ENCODE peak calls at places on chromosomes 16 and 17, in nine cellular contexts. X is Karpas-422, M is MM.1S, I is PC-9, F is hepatocyte, N is GM23248, Z is PC-3, D is SK-N-SH, G is OCI-LY7. T is an unnamed sample.

GRCh38 chr17:50638851-50639767 is 4.4 kb downstream of the ABCC3 start:
- DNase-seq in G (no peak), M (no peak), N (peak; percentile 98), X (no peak), D (peak; percentile 81), F (peak; percentile 85), Z (peak; percentile 100), I (peak; percentile 97), T (no peak)

GRCh38 chr16:65044861-65045260 is 77.0 kb downstream of the CDH11 start:
- DNase-seq in I (no peak), G (no peak), D (no peak), Z (no peak), X (no peak), N (peak; percentile 68), M (no peak), F (no peak), T (no peak)

GRCh38 chr17:62967111-62967449 is 1.0 kb downstream of the TANC2 start:
- DNase-seq in Z (no peak), F (no peak), N (no peak), X (no peak), D (no peak), I (no peak), G (no peak), M (no peak), T (no peak)

GRCh38 chr17:76466775-76467130 is 650 bp upstream of the AANAT start:
- DNase-seq in X (no peak), F (no peak), Z (no peak), N (no peak), I (no peak), M (no peak), D (no peak), G (no peak), T (no peak)

GRCh38 chr17:30858556-30859250 is 26.9 kb downstream of the ATAD5 start:
- DNase-seq in Z (no peak), F (no peak), G (no peak), X (no peak), N (peak; percentile 20), M (no peak), I (peak; percentile 5), D (no peak), T (no peak)

GRCh38 chr16:79997257-79997656 is 396.7 kb upstream of the MAF start:
- DNase-seq in X (peak; percentile 77), M (no peak), F (no peak), N (peak; percentile 52), G (peak; percentile 10), D (peak; percentile 14), Z (no peak), I (no peak), T (peak; percentile 60)

GRCh38 chr17:53420035-53420641 is 402.6 kb upstream of the KIF2B start:
- DNase-seq in D (no peak), N (no peak), X (no peak), Z (peak; percentile 38), G (no peak), M (no peak), I (no peak), F (no peak), T (no peak)

GRCh38 chr17:78271419-78272160 is 40.2 kb downstream of the TMEM235 start:
- DNase-seq in X (no peak), I (no peak), N (no peak), G (no peak), M (no peak), Z (no peak), F (peak; percentile 14), D (no peak), T (no peak)

GRCh38 chr17:32503251-32504165 is 16.7 kb downstream of the CDK5R1 start:
- DNase-seq in I (peak; percentile 60), M (peak; percentile 76), X (no peak), D (no peak), G (peak; percentile 91), Z (peak; percentile 16), F (no peak), N (peak; percentile 51), T (no peak)

GRCh38 chr17:35313875-35314409 is 59.5 kb downstream of the SLFN11 start:
- DNase-seq in I (no peak), N (peak; percentile 0), Z (no peak), X (no peak), F (no peak), M (no peak), G (no peak), D (peak; percentile 2), T (peak; percentile 37)

GRCh38 chr16:337437-337836 is 15.1 kb downstream of the AXIN1 start:
- DNase-seq in N (no peak), F (no peak), G (no peak), M (no peak), I (no peak), Z (no peak), D (no peak), X (no peak), T (no peak)

GRCh38 chr16:337975-338575 is 14.4 kb downstream of the AXIN1 start:
- DNase-seq in D (no peak), N (no peak), G (no peak), I (no peak), M (no peak), F (no peak), X (no peak), Z (no peak), T (no peak)

GRCh38 chr16:342455-343213 is 9.9 kb downstream of the AXIN1 start:
- DNase-seq in F (no peak), G (no peak), X (no peak), I (no peak), D (no peak), M (no peak), Z (no peak), N (no peak), T (no peak)

GRCh38 chr16:339680-340079 is 12.8 kb downstream of the AXIN1 start:
- DNase-seq in G (no peak), N (no peak), I (no peak), F (no peak), M (no peak), X (no peak), D (no peak), Z (no peak), T (no peak)

GRCh38 chr16:340370-341091 is 12.0 kb downstream of the AXIN1 start:
- DNase-seq in G (no peak), M (no peak), Z (no peak), D (no peak), F (no peak), N (no peak), X (peak; percentile 37), I (no peak), T (no peak)
- H3K4me2 ChIP-seq in G (no peak overlapping the region), M (no peak overlapping the region), Z (no peak overlapping the region), D (no peak overlapping the region), F (no peak overlapping the region), N (no peak overlapping the region), X (no peak overlapping the region), I (no peak overlapping the region), T (no peak overlapping the region)

GRCh38 chr16:64011650-64012049 is 1110.2 kb downstream of the CDH11 start:
- DNase-seq in X (no peak), F (no peak), M (no peak), D (no peak), G (no peak), I (no peak), Z (no peak), N (no peak), T (no peak)

GRCh38 chr16:64012166-64012565 is 1109.7 kb downstream of the CDH11 start:
- DNase-seq in F (no peak), G (no peak), N (peak; percentile 66), M (no peak), Z (no peak), D (no peak), I (no peak), X (no peak), T (no peak)

DNA sequence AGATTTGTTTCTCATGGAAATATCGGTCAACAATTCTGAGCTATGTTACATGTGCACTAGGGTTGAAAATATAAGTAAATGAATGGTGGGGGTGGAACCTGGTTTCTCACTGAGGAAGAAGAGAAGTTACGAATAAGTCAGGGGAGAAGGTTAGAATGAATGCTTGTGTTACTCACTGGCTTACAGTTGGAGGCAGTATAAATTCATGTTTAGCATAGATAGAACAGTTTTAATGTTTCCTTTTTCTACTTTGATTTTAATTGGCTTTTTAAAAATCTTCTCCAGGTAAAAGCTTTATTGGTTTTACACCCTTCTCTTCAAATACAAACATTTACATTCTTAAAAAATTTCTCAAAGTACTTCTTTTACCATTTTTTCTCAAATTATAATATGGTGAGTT is 1113.7 kb downstream of the CDH11 start:
- DNase-seq in X (no peak), D (no peak), I (no peak), G (no peak), N (peak; percentile 3), Z (no peak), M (no peak), F (no peak), T (no peak)
- H3K9me2 ChIP-seq in X (no peaks in the 10 kb centered on the region), D (no peaks in the 10 kb centered on the region), I (no peaks in the 10 kb centered on the region), G (no peaks in the 10 kb centered on the region), N (no peaks in the 10 kb centered on the region), Z (no peaks in the 10 kb centered on the region), M (no peaks in the 10 kb centered on the region), F (no peaks in the 10 kb centered on the region), T (no peaks in the 10 kb centered on the region)

GRCh38 chr16:57001026-57001669 is 11.8 kb downstream of the NLRC5 start:
- DNase-seq in X (no peak), M (no peak), D (no peak), N (no peak), G (no peak), I (no peak), F (no peak), Z (no peak), T (no peak)

GRCh38 chr16:57007050-57007449 is 17.7 kb downstream of the NLRC5 start:
- DNase-seq in I (no peak), G (no peak), N (no peak), D (no peak), F (no peak), Z (no peak), X (peak; percentile 63), M (no peak), T (no peak)

GRCh38 chr16:57000271-57001025 is 11.1 kb downstream of the NLRC5 start:
- DNase-seq in F (no peak), I (peak; percentile 68), X (peak; percentile 61), G (no peak), M (no peak), Z (peak; percentile 74), D (no peak), N (peak; percentile 97), T (no peak)

GRCh38 chr16:57004387-57005250 is 15.3 kb downstream of the NLRC5 start:
- DNase-seq in M (no peak), X (peak; percentile 66), I (no peak), N (no peak), D (no peak), Z (no peak), G (no peak), F (no peak), T (no peak)

GRCh38 chr16:57003439-57004386 is 14.4 kb downstream of the NLRC5 start:
- DNase-seq in X (no peak), Z (no peak), N (no peak), I (no peak), M (no peak), G (peak; percentile 76), F (no peak), D (no peak), T (peak; percentile 25)
- H3K4me2 ChIP-seq in X (peak overlapping the region; percentile 64), Z (no peak overlapping the region), N (no peak overlapping the region), I (no peak overlapping the region), M (no peak overlapping the region), G (peak overlapping the region; percentile 67), F (no peak overlapping the region), D (no peak overlapping the region), T (no peak overlapping the region)

DNA sequence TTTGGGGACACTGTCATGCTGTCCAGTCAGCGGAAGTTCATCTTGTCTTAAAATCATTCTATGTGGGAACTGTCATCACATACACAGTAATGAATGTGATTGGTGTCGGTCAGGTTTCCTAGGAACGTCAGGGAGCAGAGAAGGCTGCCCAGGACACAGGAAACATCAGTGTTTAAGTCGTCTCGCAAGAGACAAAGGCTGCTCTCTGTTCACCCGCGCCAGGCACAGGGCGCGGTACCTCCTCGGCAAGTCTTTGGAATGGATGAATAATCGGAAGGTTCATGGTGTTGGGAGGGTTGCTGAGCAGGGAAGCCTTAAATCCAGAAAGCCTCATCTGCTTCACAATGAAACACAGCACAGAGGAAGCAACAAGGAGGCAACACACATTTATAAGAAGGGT is 148.2 kb downstream of the CPPED1 start:
- DNase-seq in M (no peak), N (no peak), Z (no peak), X (no peak), F (no peak), D (no peak), I (no peak), G (no peak), T (no peak)
- H3K9me2 ChIP-seq in M (no peaks in the 10 kb centered on the region), N (no peaks in the 10 kb centered on the region), Z (no peaks in the 10 kb centered on the region), X (no peaks in the 10 kb centered on the region), F (no peaks in the 10 kb centered on the region), D (no peaks in the 10 kb centered on the region), I (no peaks in the 10 kb centered on the region), G (no peaks in the 10 kb centered on the region), T (no peaks in the 10 kb centered on the region)